ENCODE peak calls at places on chromosomes 7 and 10, in nine cellular contexts. One of them, this sample, is unnamed.

GRCh38 chr10:10850227-10850626 is 167.4 kb upstream of the CELF2 start:
- DNase-seq in PC-9: no peak
- DNase-seq in prostate gland: no peak
- DNase-seq in OCI-LY7: no peak
- DNase-seq in fibroblast of lung: no peak
- DNase-seq in cardiac muscle cell: no peak
- DNase-seq in neuronal stem cell: no peak
- DNase-seq in uterus: no peak
- DNase-seq in PC-3: no peak
- DNase-seq in this sample: no peak

GRCh38 chr10:122740640-122741039 is 41.0 kb upstream of the C10orf120 start:
- DNase-seq in cardiac muscle cell: no peak
- DNase-seq in PC-9: no peak
- DNase-seq in fibroblast of lung: no peak
- DNase-seq in PC-3: no peak
- DNase-seq in OCI-LY7: no peak
- DNase-seq in neuronal stem cell: no peak
- DNase-seq in uterus: no peak
- DNase-seq in prostate gland: no peak
- DNase-seq in this sample: no peak

GRCh38 chr7:107584716-107585115 is 4.7 kb downstream of the BCAP29 start:
- DNase-seq in neuronal stem cell: no peak
- DNase-seq in prostate gland: no peak
- DNase-seq in cardiac muscle cell: no peak
- DNase-seq in fibroblast of lung: no peak
- DNase-seq in PC-3: no peak
- DNase-seq in PC-9: no peak
- DNase-seq in OCI-LY7: no peak
- DNase-seq in uterus: no peak
- DNase-seq in this sample: no peak

GRCh38 chr10:124174071-124174566 is 80.7 kb upstream of the CHST15 start:
- DNase-seq in PC-9: no peak
- DNase-seq in OCI-LY7: no peak
- DNase-seq in prostate gland: no peak
- DNase-seq in PC-3: no peak
- DNase-seq in uterus: no peak
- DNase-seq in neuronal stem cell: no peak
- DNase-seq in cardiac muscle cell: no peak
- DNase-seq in fibroblast of lung: no peak
- DNase-seq in this sample: peak; percentile 53

GRCh38 chr10:83274088-83274487 is 865.2 kb upstream of the GHITM start:
- DNase-seq in uterus: no peak
- DNase-seq in prostate gland: no peak
- DNase-seq in PC-9: no peak
- DNase-seq in fibroblast of lung: no peak
- DNase-seq in OCI-LY7: no peak
- DNase-seq in neuronal stem cell: no peak
- DNase-seq in PC-3: no peak
- DNase-seq in cardiac muscle cell: peak; percentile 34
- DNase-seq in this sample: no peak

GRCh38 chr10:52984169-52984568 is 211.6 kb upstream of the MBL2 start:
- DNase-seq in fibroblast of lung: peak; percentile 21
- DNase-seq in cardiac muscle cell: no peak
- DNase-seq in prostate gland: no peak
- DNase-seq in PC-3: no peak
- DNase-seq in uterus: no peak
- DNase-seq in PC-9: no peak
- DNase-seq in OCI-LY7: no peak
- DNase-seq in neuronal stem cell: no peak
- DNase-seq in this sample: no peak

GRCh38 chr7:20661884-20662283 is 46.4 kb downstream of the ABCB5 start:
- DNase-seq in PC-3: no peak
- DNase-seq in fibroblast of lung: no peak
- DNase-seq in cardiac muscle cell: no peak
- DNase-seq in uterus: no peak
- DNase-seq in PC-9: no peak
- DNase-seq in prostate gland: no peak
- DNase-seq in neuronal stem cell: no peak
- DNase-seq in OCI-LY7: no peak
- DNase-seq in this sample: no peak

GRCh38 chr10:98088186-98088971 is 46.1 kb upstream of the R3HCC1L start:
- DNase-seq in neuronal stem cell: no peak
- DNase-seq in PC-3: no peak
- DNase-seq in prostate gland: no peak
- DNase-seq in cardiac muscle cell: no peak
- DNase-seq in fibroblast of lung: no peak
- DNase-seq in uterus: no peak
- DNase-seq in OCI-LY7: no peak
- DNase-seq in PC-9: no peak
- DNase-seq in this sample: peak; percentile 78

GRCh38 chr7:5633161-5634106 is 148.0 kb downstream of the RNF216 start:
- DNase-seq in OCI-LY7: no peak
- DNase-seq in neuronal stem cell: no peak
- DNase-seq in fibroblast of lung: no peak
- DNase-seq in PC-9: no peak
- DNase-seq in cardiac muscle cell: no peak
- DNase-seq in uterus: no peak
- DNase-seq in prostate gland: no peak
- DNase-seq in PC-3: no peak
- DNase-seq in this sample: no peak

GRCh38 chr10:129174167-129175014 is 292.6 kb upstream of the MGMT start:
- DNase-seq in uterus: no peak
- DNase-seq in fibroblast of lung: no peak
- DNase-seq in neuronal stem cell: no peak
- DNase-seq in prostate gland: no peak
- DNase-seq in PC-3: no peak
- DNase-seq in cardiac muscle cell: peak; percentile 34
- DNase-seq in OCI-LY7: no peak
- DNase-seq in PC-9: no peak
- DNase-seq in this sample: peak; percentile 37

GRCh38 chr7:35839860-35840854 is 39.3 kb downstream of the SEPTIN7 start:
- DNase-seq in prostate gland: no peak
- DNase-seq in OCI-LY7: no peak
- DNase-seq in cardiac muscle cell: no peak
- DNase-seq in uterus: no peak
- DNase-seq in PC-9: peak; percentile 68
- DNase-seq in neuronal stem cell: no peak
- DNase-seq in fibroblast of lung: peak; percentile 33
- DNase-seq in PC-3: peak; percentile 48
- DNase-seq in this sample: peak; percentile 62

GRCh38 chr7:37391791-37392672 is 56.6 kb downstream of the ELMO1 start:
- DNase-seq in neuronal stem cell: no peak
- DNase-seq in cardiac muscle cell: no peak
- DNase-seq in PC-3: no peak
- DNase-seq in fibroblast of lung: no peak
- DNase-seq in prostate gland: no peak
- DNase-seq in uterus: no peak
- DNase-seq in PC-9: no peak
- DNase-seq in OCI-LY7: no peak
- DNase-seq in this sample: no peak

GRCh38 chr7:150801242-150801945 is 825 bp downstream of the TMEM176A start:
- DNase-seq in uterus: no peak
- DNase-seq in cardiac muscle cell: no peak
- DNase-seq in neuronal stem cell: no peak
- DNase-seq in OCI-LY7: no peak
- DNase-seq in fibroblast of lung: no peak
- DNase-seq in PC-9: no peak
- DNase-seq in PC-3: no peak
- DNase-seq in prostate gland: no peak
- DNase-seq in this sample: no peak

GRCh38 chr7:150799741-150800575 is at the start of gene TMEM176B:
- DNase-seq in neuronal stem cell: no peak
- DNase-seq in prostate gland: no peak
- DNase-seq in fibroblast of lung: no peak
- DNase-seq in uterus: peak; percentile 68
- DNase-seq in PC-9: no peak
- DNase-seq in cardiac muscle cell: peak; percentile 40
- DNase-seq in OCI-LY7: no peak
- DNase-seq in PC-3: no peak
- DNase-seq in this sample: no peak

GRCh38 chr7:150801946-150802771 is 1.6 kb downstream of the TMEM176A start:
- DNase-seq in prostate gland: no peak
- DNase-seq in PC-3: no peak
- DNase-seq in fibroblast of lung: no peak
- DNase-seq in neuronal stem cell: no peak
- DNase-seq in cardiac muscle cell: no peak
- DNase-seq in uterus: no peak
- DNase-seq in OCI-LY7: no peak
- DNase-seq in PC-9: no peak
- DNase-seq in this sample: peak; percentile 85

GRCh38 chr7:150799156-150799555 is 1.0 kb downstream of the TMEM176B start:
- DNase-seq in cardiac muscle cell: no peak
- DNase-seq in fibroblast of lung: no peak
- DNase-seq in OCI-LY7: no peak
- DNase-seq in prostate gland: no peak
- DNase-seq in uterus: no peak
- DNase-seq in PC-9: no peak
- DNase-seq in PC-3: no peak
- DNase-seq in neuronal stem cell: no peak
- DNase-seq in this sample: no peak

DNA sequence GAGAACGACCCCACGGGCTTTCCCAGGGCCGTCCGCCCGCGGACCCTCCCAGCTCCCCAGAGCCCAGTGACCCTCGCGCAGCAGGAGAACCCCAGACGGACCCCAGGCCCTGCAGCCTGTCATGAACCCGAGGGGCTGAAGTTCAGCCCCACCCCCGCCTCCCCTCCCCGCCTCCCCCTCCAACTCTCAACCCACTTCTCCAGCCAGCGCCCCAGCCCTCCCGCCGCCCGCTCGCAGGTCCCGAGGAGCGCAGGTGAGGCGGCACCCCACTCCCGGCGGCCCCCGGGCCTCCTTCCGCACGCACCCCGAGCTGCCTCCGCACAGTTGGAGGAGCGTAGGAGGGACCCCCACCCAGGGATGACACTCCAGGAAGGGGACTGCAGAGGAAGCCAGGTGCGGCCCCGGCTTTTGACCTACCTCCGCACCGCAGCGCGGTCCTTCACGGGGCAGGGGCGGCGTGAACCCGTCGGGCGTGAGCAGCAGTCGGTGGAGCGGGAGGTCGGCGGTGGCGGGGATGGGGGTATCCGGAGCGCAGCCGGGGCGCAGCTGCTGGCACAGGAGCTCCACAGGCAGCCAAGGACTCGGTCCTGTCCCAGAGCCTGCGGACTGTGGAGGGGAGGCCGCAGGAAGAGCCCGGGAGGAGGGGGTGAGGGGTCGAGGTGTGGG is at the start of gene TMEM176A:
- DNase-seq in cardiac muscle cell: no peak
- DNase-seq in PC-9: no peak
- DNase-seq in uterus: no peak
- DNase-seq in prostate gland: no peak
- DNase-seq in fibroblast of lung: no peak
- DNase-seq in OCI-LY7: no peak
- DNase-seq in PC-3: no peak
- DNase-seq in neuronal stem cell: no peak
- DNase-seq in this sample: no peak
- H3K4me3 ChIP-seq in cardiac muscle cell: peak within 1 kb of the TSS; percentile 36
- H3K4me3 ChIP-seq in PC-9: no peak within 1 kb of the TSS
- H3K4me3 ChIP-seq in uterus: peak within 1 kb of the TSS; percentile 30
- H3K4me3 ChIP-seq in prostate gland: peak within 1 kb of the TSS; percentile 20
- H3K4me3 ChIP-seq in fibroblast of lung: no peak within 1 kb of the TSS
- H3K4me3 ChIP-seq in OCI-LY7: no peak within 1 kb of the TSS
- H3K4me3 ChIP-seq in PC-3: no peak within 1 kb of the TSS
- H3K4me3 ChIP-seq in neuronal stem cell: peak within 1 kb of the TSS; percentile 66
- H3K4me3 ChIP-seq in this sample: no peak within 1 kb of the TSS

DNA sequence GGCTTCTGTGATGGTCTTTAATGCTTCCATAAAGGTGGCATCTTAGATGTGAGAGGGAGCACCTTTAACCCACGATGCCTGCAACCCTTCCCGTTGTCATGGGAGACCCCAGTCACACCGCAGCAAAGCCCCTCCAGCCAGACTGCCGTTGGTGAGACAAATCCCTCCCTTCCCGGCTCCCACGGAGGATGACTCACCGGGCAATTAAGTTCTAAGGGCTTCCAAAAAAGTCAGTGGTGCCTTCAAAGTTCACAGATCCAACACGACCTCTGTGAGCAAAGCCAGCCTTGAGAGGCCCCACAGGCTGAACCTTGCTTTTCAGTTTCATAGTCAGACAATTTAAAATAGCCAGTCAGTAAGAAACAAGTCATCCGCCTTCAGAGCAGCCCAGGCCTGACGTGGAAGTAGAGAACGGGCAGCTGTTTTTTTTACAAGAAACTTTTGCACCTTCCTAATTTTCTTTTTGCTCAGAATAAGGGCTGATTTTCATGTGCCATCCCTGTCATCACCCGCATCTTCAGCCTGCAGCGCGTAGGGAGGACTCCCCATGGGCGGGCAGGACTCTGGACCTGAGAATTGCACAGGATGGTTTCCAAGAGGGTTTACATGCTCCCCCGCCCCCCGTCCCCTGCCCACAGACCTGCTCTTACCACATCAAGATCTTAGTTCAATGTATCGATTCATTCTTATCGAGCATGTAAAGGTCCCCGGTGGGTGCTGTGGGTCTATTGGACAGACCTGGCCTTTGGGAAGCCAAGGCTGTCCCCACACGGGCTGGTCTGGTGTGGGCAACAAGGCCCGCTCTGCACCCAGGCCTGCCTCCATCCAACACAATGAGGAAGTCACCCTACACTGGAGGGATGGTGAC is 333.9 kb downstream of the DNAJB6 start:
- DNase-seq in neuronal stem cell: peak; percentile 44
- DNase-seq in OCI-LY7: no peak
- DNase-seq in uterus: no peak
- DNase-seq in cardiac muscle cell: no peak
- DNase-seq in fibroblast of lung: no peak
- DNase-seq in PC-9: no peak
- DNase-seq in prostate gland: no peak
- DNase-seq in PC-3: peak; percentile 15
- DNase-seq in this sample: no peak
- H3K4me3 ChIP-seq in neuronal stem cell: no peak overlapping the region
- H3K4me3 ChIP-seq in OCI-LY7: no peak overlapping the region
- H3K4me3 ChIP-seq in uterus: no peak overlapping the region
- H3K4me3 ChIP-seq in cardiac muscle cell: no peak overlapping the region
- H3K4me3 ChIP-seq in fibroblast of lung: no peak overlapping the region
- H3K4me3 ChIP-seq in PC-9: no peak overlapping the region
- H3K4me3 ChIP-seq in prostate gland: no peak overlapping the region
- H3K4me3 ChIP-seq in PC-3: no peak overlapping the region
- H3K4me3 ChIP-seq in this sample: no peak overlapping the region

GRCh38 chr7:41698726-41699125 is 4.2 kb downstream of the INHBA start:
- DNase-seq in OCI-LY7: no peak
- DNase-seq in PC-3: peak; percentile 42
- DNase-seq in uterus: no peak
- DNase-seq in PC-9: no peak
- DNase-seq in cardiac muscle cell: no peak
- DNase-seq in fibroblast of lung: peak; percentile 68
- DNase-seq in prostate gland: peak; percentile 64
- DNase-seq in neuronal stem cell: no peak
- DNase-seq in this sample: no peak
- H3K4me3 ChIP-seq in OCI-LY7: no peak overlapping the region
- H3K4me3 ChIP-seq in PC-3: peak overlapping the region; percentile 95
- H3K4me3 ChIP-seq in uterus: peak overlapping the region; percentile 60
- H3K4me3 ChIP-seq in PC-9: peak overlapping the region; percentile 55
- H3K4me3 ChIP-seq in cardiac muscle cell: peak overlapping the region; percentile 39
- H3K4me3 ChIP-seq in fibroblast of lung: peak overlapping the region; percentile 85
- H3K4me3 ChIP-seq in prostate gland: peak overlapping the region; percentile 22
- H3K4me3 ChIP-seq in neuronal stem cell: no peak overlapping the region
- H3K4me3 ChIP-seq in this sample: peak overlapping the region; percentile 87

DNA sequence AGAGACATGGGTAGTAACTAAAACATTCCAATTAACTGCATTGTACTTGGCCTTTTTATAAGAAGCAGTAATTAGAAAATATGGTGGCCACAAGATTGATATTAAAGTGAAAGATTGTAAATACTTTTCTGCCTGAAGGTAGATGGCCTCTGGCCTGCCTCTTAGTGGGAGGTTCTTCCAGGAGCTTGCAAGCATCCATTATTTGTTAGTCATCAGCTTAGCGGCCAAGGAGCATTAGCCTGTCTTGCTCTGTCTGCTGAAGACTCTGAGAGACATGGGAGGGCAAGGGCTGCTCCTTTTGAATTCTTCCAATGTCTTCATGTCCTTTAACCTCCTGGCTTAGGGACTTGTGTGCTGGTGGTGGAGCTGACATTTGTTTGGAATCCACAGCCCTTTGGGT is 80.4 kb downstream of the TCF7L2 start:
- DNase-seq in neuronal stem cell: no peak
- DNase-seq in cardiac muscle cell: no peak
- DNase-seq in prostate gland: no peak
- DNase-seq in fibroblast of lung: no peak
- DNase-seq in PC-9: no peak
- DNase-seq in OCI-LY7: no peak
- DNase-seq in PC-3: no peak
- DNase-seq in uterus: no peak
- DNase-seq in this sample: no peak
- H3K4me3 ChIP-seq in neuronal stem cell: no peak overlapping the region
- H3K4me3 ChIP-seq in cardiac muscle cell: no peak overlapping the region
- H3K4me3 ChIP-seq in prostate gland: no peak overlapping the region
- H3K4me3 ChIP-seq in fibroblast of lung: no peak overlapping the region
- H3K4me3 ChIP-seq in PC-9: no peak overlapping the region
- H3K4me3 ChIP-seq in OCI-LY7: no peak overlapping the region
- H3K4me3 ChIP-seq in PC-3: no peak overlapping the region
- H3K4me3 ChIP-seq in uterus: no peak overlapping the region
- H3K4me3 ChIP-seq in this sample: no peak overlapping the region

This sample was measured in osteoblast.